ENCODE peak calls at places on chromosomes 6 and 20, in five cellular contexts. R, G, S, M and D are unnamed samples.

GRCh38 chr6:40411881-40412280 is 175.3 kb downstream of the LRFN2 start:
- DNase-seq in R (no peak), G (no peak), S (no peak), M (no peak), D (no peak)

GRCh38 chr6:157823523-157824370 is 701 bp downstream of the SNX9 start:
- DNase-seq in R (peak), G (peak), S (peak), M (peak), D (peak)

GRCh38 chr6:76835289-76835688 is 628.0 kb downstream of the HTR1B start:
- DNase-seq in R (no peak), G (no peak), S (no peak), M (no peak), D (no peak)

GRCh38 chr20:33211817-33212424 is 5.2 kb upstream of the BPIFA3 start:
- DNase-seq in R (peak), G (peak), S (peak), M (peak), D (peak)

GRCh38 chr6:17962436-17963031 is 24.9 kb downstream of the KIF13A start:
- DNase-seq in R (no peak), G (no peak), S (peak), M (peak), D (peak)

GRCh38 chr6:20414711-20415110 is 13.0 kb downstream of the E2F3 start:
- DNase-seq in R (no peak), G (no peak), S (no peak), M (no peak), D (no peak)

GRCh38 chr20:46324960-46325703 is 16.8 kb upstream of the CDH22 start:
- DNase-seq in R (peak), G (peak), S (peak), M (peak), D (no peak)

GRCh38 chr6:31769684-31770371 is 7.3 kb downstream of the VWA7 start:
- DNase-seq in R (peak), G (peak), S (peak), M (peak), D (peak)

GRCh38 chr20:46030290-46031013 is 1.4 kb downstream of the SLC12A5 start:
- DNase-seq in R (no peak), G (no peak), S (no peak), M (no peak), D (no peak)

GRCh38 chr6:71720705-71721104 is 165.6 kb upstream of the RIMS1 start:
- DNase-seq in R (no peak), G (no peak), S (peak), M (no peak), D (no peak)

GRCh38 chr20:22531756-22532155 is 52.6 kb downstream of the FOXA2 start:
- DNase-seq in R (no peak), G (no peak), S (no peak), M (no peak), D (no peak)

GRCh38 chr6:6721606-6722005 is 133.1 kb downstream of the LY86 start:
- DNase-seq in R (no peak), G (no peak), S (no peak), M (no peak), D (no peak)

GRCh38 chr6:13553646-13554045 is 20.8 kb upstream of the SIRT5 start:
- DNase-seq in R (no peak), G (no peak), S (no peak), M (no peak), D (peak)

GRCh38 chr6:105952762-105953700 is 133.1 kb upstream of the PRDM1 start:
- DNase-seq in R (no peak), G (no peak), S (no peak), M (no peak), D (no peak)

GRCh38 chr6:72913797-72914196 is 291.9 kb downstream of the KCNQ5 start:
- DNase-seq in R (no peak), G (no peak), S (no peak), M (no peak), D (no peak)

GRCh38 chr6:33192671-33193602 is 670 bp upstream of the COL11A2 start:
- DNase-seq in R (no peak), G (no peak), S (peak), M (peak), D (peak)

GRCh38 chr6:10555625-10556309 is 34.6 kb downstream of the GCNT2 start:
- DNase-seq in R (no peak), G (no peak), S (peak), M (peak), D (peak)
- H3K4me3 ChIP-seq in R (no peak), G (no peak), S (peak), M (peak), D (peak)

DNA sequence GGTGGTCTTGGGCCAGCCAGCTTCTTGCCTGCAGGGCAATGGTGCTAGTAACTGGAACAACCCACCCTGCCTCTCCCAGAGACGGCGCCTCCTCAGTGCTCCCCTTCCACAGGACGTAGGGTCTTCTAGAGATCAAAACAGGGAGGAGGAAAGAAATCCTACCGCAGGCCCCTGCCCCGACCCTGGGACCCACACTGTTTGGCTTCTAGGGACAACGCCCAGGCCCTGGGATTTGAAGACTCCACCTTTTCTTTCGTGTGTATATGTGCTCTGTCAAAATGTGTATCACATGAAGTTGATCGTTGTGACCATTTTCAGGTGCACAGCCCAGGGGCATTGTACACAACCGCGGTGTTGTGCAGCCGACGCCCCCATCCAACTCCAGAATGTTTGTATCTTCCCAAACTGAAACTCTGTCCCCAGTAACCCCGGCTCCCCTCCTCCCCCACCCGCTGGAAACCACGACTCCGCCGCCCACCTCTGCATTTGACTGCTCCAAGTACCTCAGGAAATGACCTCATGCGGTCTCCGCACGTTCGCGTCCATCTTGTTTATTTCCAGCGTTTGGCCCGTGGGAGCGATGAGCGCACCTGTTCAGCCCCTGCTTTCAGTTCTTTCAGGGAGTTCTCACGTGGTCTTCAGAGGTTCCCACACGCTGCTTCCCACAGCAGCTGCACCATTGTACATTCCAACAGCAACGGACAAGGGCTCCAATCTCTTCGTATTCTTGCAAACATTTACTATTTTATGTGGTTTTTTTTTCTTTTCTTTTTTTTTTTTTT is 3.4 kb upstream of the BHLHE23 start:
- DNase-seq in R (no peak), G (no peak), S (no peak), M (no peak), D (peak)
- TF ChIP-seq EZH2 in R (peak), G (no peak), S (no peak), M (no peak), D (peak)

GRCh38 chr6:137878070-137878809 is 11.2 kb downstream of the TNFAIP3 start:
- DNase-seq in R (no peak), G (no peak), S (no peak), M (no peak), D (no peak)

GRCh38 chr6:137879885-137880430 is 12.9 kb downstream of the TNFAIP3 start:
- DNase-seq in R (no peak), G (no peak), S (no peak), M (no peak), D (no peak)

GRCh38 chr6:137880633-137881521 is 13.8 kb downstream of the TNFAIP3 start:
- DNase-seq in R (no peak), G (no peak), S (no peak), M (no peak), D (no peak)

GRCh38 chr6:137878810-137879285 is 11.8 kb downstream of the TNFAIP3 start:
- DNase-seq in R (no peak), G (no peak), S (no peak), M (no peak), D (no peak)

GRCh38 chr6:137879301-137879700 is 12.2 kb downstream of the TNFAIP3 start:
- DNase-seq in R (no peak), G (no peak), S (no peak), M (no peak), D (no peak)
- H3K27ac ChIP-seq in R (no peak), G (no peak), S (no peak), M (no peak), D (no peak)

GRCh38 chr6:80872951-80873308 is 766.5 kb downstream of the BCKDHB start:
- DNase-seq in R (no peak), G (no peak), S (no peak), M (no peak), D (no peak)
- H3K4me3 ChIP-seq in R (no peak), G (no peak), S (no peak), M (no peak), D (no peak)

DNA sequence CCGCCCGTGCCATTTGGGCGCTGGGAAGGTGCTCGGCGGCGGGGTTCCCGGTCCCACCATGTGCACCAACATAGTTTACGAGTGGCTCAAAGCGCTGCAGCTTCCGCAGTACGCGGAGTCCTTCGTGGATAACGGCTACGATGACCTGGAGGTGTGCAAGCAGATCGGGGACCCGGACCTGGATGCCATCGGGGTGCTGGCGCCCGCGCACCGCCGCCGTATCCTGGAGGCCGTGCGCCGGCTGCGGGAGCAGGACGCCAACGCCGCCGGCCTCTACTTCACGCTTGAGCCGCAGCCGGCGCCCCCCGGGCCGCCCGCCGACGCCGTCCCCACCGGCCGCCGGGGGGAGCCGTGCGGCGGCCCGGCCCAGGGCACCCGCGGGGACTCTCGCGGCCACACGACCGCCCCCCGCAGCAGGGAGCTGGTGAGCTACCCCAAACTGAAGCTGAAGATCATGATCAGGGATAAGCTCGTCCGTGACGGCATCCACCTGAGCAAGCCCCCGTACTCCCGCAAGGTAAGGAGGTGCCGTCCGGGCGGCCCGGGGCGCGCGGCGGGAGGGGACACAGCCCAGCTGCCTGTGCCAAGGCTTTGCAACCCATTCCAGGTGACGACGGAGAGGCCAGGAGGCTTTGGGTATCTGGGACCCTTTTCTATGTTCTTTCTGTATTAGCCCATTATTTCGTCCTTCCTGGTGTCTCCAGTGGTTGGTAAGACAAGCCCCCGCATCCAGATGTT is 550 bp downstream of the SAMD5 start:
- DNase-seq in R (no peak), G (no peak), S (peak), M (no peak), D (no peak)
- TF ChIP-seq EZH2 in R (no peak), G (no peak), S (no peak), M (no peak), D (peak)